ENCODE peak calls at places on chromosome 11, in nine cellular contexts. J is type B pancreatic cell; T is NCI-H748 treated with DMSO at 0.1 percent for 48 hours; Z is nucleus accumbens; W is AML-193; V is IMR-90; U is activated T-cell treated with anti-CD3 and anti-CD28 coated beads for 1 hour; Y is CD4-positive, alpha-beta memory T cell; P is neural progenitor cell. O is an unnamed sample.
A peak's percentile ranks its signal among the peaks of the same experiment; 100 is the strongest.

GRCh38 chr11:75554258-75555022 is 7.6 kb upstream of the SERPINH1 start:
- DNase-seq in T (no peak), V (peak; percentile 100), Y (no peak), U (no peak), P (peak; percentile 91), W (no peak), J (no peak), Z (peak; percentile 66), O (no peak)

GRCh38 chr11:78022397-78023396 is at the start of gene KCTD14:
- DNase-seq in P (peak; percentile 67), J (no peak), U (no peak), V (no peak), W (no peak), Z (no peak), Y (no peak), T (peak; percentile 5), O (no peak)

GRCh38 chr11:62544521-62545436 is 1.8 kb downstream of the AHNAK start:
- DNase-seq in P (peak; percentile 39), T (no peak), W (no peak), J (no peak), Y (no peak), Z (no peak), V (no peak), U (no peak), O (no peak)

GRCh38 chr11:110366234-110366633 is 63.5 kb upstream of the FDX1 start:
- DNase-seq in T (no peak), U (no peak), J (no peak), Y (no peak), V (peak; percentile 28), W (no peak), Z (peak; percentile 5), P (no peak), O (no peak)

GRCh38 chr11:110337570-110338193 is 41.3 kb upstream of the RDX start:
- DNase-seq in U (no peak), W (no peak), V (peak; percentile 52), J (no peak), T (no peak), Y (no peak), Z (no peak), P (no peak), O (no peak)

GRCh38 chr11:112769170-112769569 is 192.1 kb upstream of the NCAM1 start:
- DNase-seq in P (no peak), V (no peak), Z (no peak), J (no peak), Y (no peak), W (no peak), T (no peak), U (no peak), O (no peak)

GRCh38 chr11:3204141-3205015 is 14.2 kb downstream of the MRGPRG start:
- DNase-seq in P (no peak), J (no peak), U (no peak), Z (no peak), W (no peak), T (no peak), Y (no peak), V (no peak), O (no peak)

GRCh38 chr11:68653486-68654430 is 30.6 kb upstream of the GAL start:
- DNase-seq in U (no peak), Z (no peak), W (no peak), Y (no peak), V (no peak), J (no peak), P (no peak), T (no peak), O (no peak)

GRCh38 chr11:33934450-33934849 is 42.6 kb upstream of the LMO2 start:
- DNase-seq in Y (no peak), U (no peak), P (no peak), T (no peak), J (no peak), V (no peak), W (no peak), Z (no peak), O (no peak)

GRCh38 chr11:355581-356458 is 13.5 kb upstream of the B4GALNT4 start:
- DNase-seq in Z (peak; percentile 66), P (peak; percentile 93), U (peak; percentile 84), T (peak; percentile 30), J (peak; percentile 86), W (peak; percentile 9), Y (peak; percentile 86), V (peak; percentile 94), O (peak; percentile 79)

GRCh38 chr11:74069146-74070046 is 60.5 kb upstream of the UCP3 start:
- DNase-seq in Z (no peak), Y (no peak), U (no peak), J (no peak), V (peak; percentile 41), P (no peak), T (no peak), W (no peak), O (no peak)

GRCh38 chr11:7672276-7672959 is 882 bp downstream of the CYB5R2 start:
- DNase-seq in W (no peak), T (no peak), V (no peak), U (no peak), J (no peak), Z (no peak), Y (no peak), P (no peak), O (no peak)

GRCh38 chr11:2667940-2668339 is 31.9 kb downstream of the KCNQ1OT1 start:
- DNase-seq in J (no peak), W (no peak), P (no peak), Y (no peak), U (no peak), Z (no peak), T (no peak), V (no peak), O (no peak)